ENCODE peak calls at places on chromosomes 12 and 14, in seven cellular contexts. S is heart right ventricle; V is fibroblast of lung; H is AG04450; N is transverse colon; I is left ventricle myocardium inferior; R is CD8-positive, alpha-beta T cell. F is an unnamed sample.

GRCh38 chr14:95475540-95476240 is 40.8 kb downstream of the SYNE3 start:
- DNase-seq in S (no peak), V (no peak), H (no peak), N (no peak), I (no peak), R (no peak), F (no peak)

GRCh38 chr12:30985814-30986452 is 59.4 kb downstream of the TSPAN11 start:
- DNase-seq in S (peak; percentile 53), V (peak; percentile 60), H (no peak), N (peak; percentile 23), I (peak; percentile 57), R (no peak), F (no peak)

GRCh38 chr12:19036673-19037357 is 92.7 kb upstream of the PLEKHA5 start:
- DNase-seq in S (no peak), V (no peak), H (no peak), N (no peak), I (no peak), R (no peak), F (no peak)

GRCh38 chr12:96218989-96219678 is 25.0 kb downstream of the ELK3 start:
- DNase-seq in S (no peak), V (no peak), H (no peak), N (no peak), I (no peak), R (no peak), F (no peak)

GRCh38 chr12:52036587-52037171 is 14.6 kb upstream of the NR4A1 start:
- DNase-seq in S (peak; percentile 94), V (peak; percentile 70), H (no peak), N (peak; percentile 94), I (peak; percentile 91), R (peak; percentile 91), F (peak; percentile 89)

GRCh38 chr12:32501835-32502333 is 102.5 kb downstream of the FGD4 start:
- DNase-seq in S (peak; percentile 28), V (peak; percentile 91), H (peak; percentile 33), N (no peak), I (no peak), R (no peak), F (no peak)

GRCh38 chr14:65798216-65798615 is 385.7 kb downstream of the FUT8 start:
- DNase-seq in S (no peak), V (no peak), H (no peak), N (no peak), I (no peak), R (no peak), F (no peak)

GRCh38 chr14:76931629-76932402 is 96.7 kb downstream of the IRF2BPL start:
- DNase-seq in S (no peak), V (no peak), H (no peak), N (no peak), I (no peak), R (no peak), F (no peak)

GRCh38 chr14:70988452-70988851 is 81.2 kb downstream of the PCNX1 start:
- DNase-seq in S (no peak), V (no peak), H (no peak), N (no peak), I (no peak), R (no peak), F (no peak)

GRCh38 chr12:56601503-56601902 is 28.6 kb downstream of the BAZ2A start:
- DNase-seq in S (peak; percentile 37), V (no peak), H (no peak), N (peak; percentile 13), I (no peak), R (peak; percentile 52), F (peak; percentile 6)

GRCh38 chr12:53191885-53192530 is 11.3 kb upstream of the CSAD start:
- DNase-seq in S (no peak), V (no peak), H (no peak), N (no peak), I (no peak), R (no peak), F (no peak)

GRCh38 chr14:51929920-51930682 is 59.2 kb upstream of the RTRAF start:
- DNase-seq in S (no peak), V (no peak), H (no peak), N (no peak), I (no peak), R (no peak), F (no peak)

GRCh38 chr14:105503296-105503640 is 12.2 kb downstream of the TEDC1 start:
- DNase-seq in S (no peak), V (no peak), H (no peak), N (no peak), I (no peak), R (no peak), F (peak; percentile 41)

GRCh38 chr12:54033106-54033979 is 493 bp downstream of the HOXC5 start:
- DNase-seq in S (no peak), V (no peak), H (no peak), N (no peak), I (no peak), R (no peak), F (no peak)

GRCh38 chr12:100331871-100332270 is 25.0 kb upstream of the SLC17A8 start:
- DNase-seq in S (no peak), V (no peak), H (no peak), N (no peak), I (no peak), R (no peak), F (no peak)

GRCh38 chr12:124385219-124385969 is 90.5 kb downstream of the RFLNA start:
- DNase-seq in S (no peak), V (peak; percentile 58), H (peak; percentile 61), N (no peak), I (no peak), R (no peak), F (no peak)

GRCh38 chr12:53217930-53218307 is 10.9 kb upstream of the ITGB7 start:
- DNase-seq in S (no peak), V (no peak), H (no peak), N (no peak), I (no peak), R (no peak), F (no peak)

GRCh38 chr12:96811083-96811482 is 96.0 kb upstream of the NEDD1 start:
- DNase-seq in S (no peak), V (peak; percentile 40), H (peak; percentile 51), N (no peak), I (no peak), R (no peak), F (no peak)

GRCh38 chr12:15209782-15210181 is 11.4 kb downstream of the RERG start:
- DNase-seq in S (no peak), V (peak; percentile 86), H (no peak), N (no peak), I (no peak), R (no peak), F (no peak)

GRCh38 chr14:64117671-64118402 is 176.3 kb downstream of the ESR2 start:
- DNase-seq in S (peak; percentile 74), V (peak; percentile 57), H (no peak), N (no peak), I (peak; percentile 62), R (no peak), F (no peak)

GRCh38 chr14:87229131-87229530 is 763.9 kb downstream of the GALC start:
- DNase-seq in S (no peak), V (no peak), H (no peak), N (no peak), I (no peak), R (no peak), F (no peak)

GRCh38 chr12:57173089-57173488 is 25.7 kb upstream of the LRP1-AS start:
- DNase-seq in S (no peak), V (no peak), H (no peak), N (no peak), I (no peak), R (peak; percentile 22), F (no peak)

GRCh38 chr12:68933564-68933893 is 558 bp upstream of the CPM start:
- DNase-seq in S (no peak), V (no peak), H (no peak), N (no peak), I (peak; percentile 18), R (no peak), F (no peak)

GRCh38 chr12:65039306-65039705 is 81.8 kb downstream of the WIF1 start:
- DNase-seq in S (no peak), V (no peak), H (no peak), N (no peak), I (no peak), R (no peak), F (no peak)

GRCh38 chr14:61671086-61671485 is 24.2 kb upstream of the HIF1A start:
- DNase-seq in S (no peak), V (no peak), H (no peak), N (no peak), I (no peak), R (peak; percentile 62), F (peak; percentile 79)

GRCh38 chr14:20688167-20688839 is at the start of gene ANG:
- DNase-seq in S (no peak), V (no peak), H (no peak), N (no peak), I (no peak), R (no peak), F (no peak)

DNA sequence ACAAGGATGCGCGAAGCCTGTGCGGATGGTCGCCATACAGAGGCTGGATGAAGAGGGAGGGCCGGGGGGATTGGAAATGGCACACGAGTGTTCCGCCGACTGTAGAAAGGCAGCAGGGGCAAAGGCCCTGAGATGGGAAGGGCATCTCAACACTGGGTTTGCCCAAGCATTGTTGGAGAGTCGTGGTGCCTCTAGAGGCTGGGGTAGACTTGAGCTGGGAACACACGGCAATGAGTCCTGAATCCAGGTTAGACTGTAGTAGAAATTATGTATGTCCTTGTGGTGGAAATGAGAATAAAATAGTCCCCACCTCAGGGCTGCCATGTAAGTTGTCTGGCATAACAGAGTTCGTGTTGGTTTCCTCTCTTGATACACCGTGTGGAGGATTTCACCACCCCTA is 83.8 kb upstream of the CCND2 start:
- DNase-seq in S (no peak), V (no peak), H (no peak), N (no peak), I (no peak), R (no peak), F (no peak)
- H3K27ac ChIP-seq in S (no peak overlapping the region), V (no peak overlapping the region), H (no peak overlapping the region), N (no peak overlapping the region), I (no peak overlapping the region), R (no peak overlapping the region), F (no peak overlapping the region)

GRCh38 chr12:126506426-126507182 is 1441.4 kb downstream of the AACS start:
- DNase-seq in S (no peak), V (peak; percentile 14), H (no peak), N (no peak), I (no peak), R (no peak), F (no peak)
- H3K4me3 ChIP-seq in S (no peak overlapping the region), V (no peak overlapping the region), H (no peak overlapping the region), N (no peak overlapping the region), I (no peak overlapping the region), R (no peak overlapping the region), F (no peak overlapping the region)

GRCh38 chr14:93946104-93946503 is 19.0 kb downstream of the FAM181A start:
- DNase-seq in S (no peak), V (peak; percentile 27), H (no peak), N (no peak), I (no peak), R (no peak), F (no peak)
- H3K27ac ChIP-seq in S (peak overlapping the region; percentile 52), V (no peak overlapping the region), H (no peak overlapping the region), N (no peak overlapping the region), I (peak overlapping the region; percentile 70), R (no peak overlapping the region), F (no peak overlapping the region)

DNA sequence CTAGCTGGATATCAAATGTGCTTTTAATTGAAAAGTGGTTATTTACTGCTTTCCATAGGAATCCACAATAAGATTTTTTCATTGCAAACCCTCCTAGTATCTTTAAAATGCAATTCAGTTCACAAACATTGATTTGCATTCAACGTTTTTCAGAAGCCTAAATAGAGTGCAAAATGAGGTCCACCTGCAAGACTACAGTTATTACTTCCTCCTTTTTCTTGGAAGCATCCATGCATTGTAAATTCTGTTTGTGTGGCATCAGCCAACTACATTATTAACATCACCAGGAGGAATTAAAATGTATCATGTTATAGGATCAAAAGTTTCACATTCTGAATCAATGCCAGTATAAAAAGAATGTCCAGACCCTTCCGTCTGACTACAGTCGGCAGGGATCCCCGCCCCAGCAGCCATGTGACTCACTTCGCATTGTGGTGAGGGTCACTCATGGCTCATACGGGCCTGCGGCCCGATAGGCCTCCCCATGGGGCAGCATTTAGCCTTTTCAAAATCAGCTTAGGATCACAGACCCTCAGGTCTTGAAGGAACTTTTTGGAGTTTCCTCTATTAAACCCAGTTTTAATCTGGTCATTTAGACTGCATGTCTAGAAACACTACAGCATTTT is 46.3 kb downstream of the NTF3 start:
- DNase-seq in S (no peak), V (no peak), H (no peak), N (no peak), I (no peak), R (no peak), F (no peak)
- H3K4me3 ChIP-seq in S (no peak overlapping the region), V (no peak overlapping the region), H (no peak overlapping the region), N (no peak overlapping the region), I (no peak overlapping the region), R (no peak overlapping the region), F (no peak overlapping the region)